ENCODE peak calls at places on chromosome X, in nine cellular contexts. Y, S, D, J, I, P, C, B and T are unnamed samples.
A peak's percentile ranks its signal among the peaks of the same experiment; 100 is the strongest.

GRCh38 chrX:154967603-154968002 is 54.9 kb downstream of the F8 start:
- DNase-seq in Y (no peak), S (peak; percentile 11), D (no peak), J (peak; percentile 5), I (no peak), P (peak; percentile 71), C (peak; percentile 35), B (peak; percentile 13), T (peak; percentile 51)

GRCh38 chrX:106932960-106933537 is 12.8 kb downstream of the CLDN2 start:
- DNase-seq in Y (no peak), S (no peak), D (no peak), J (peak; percentile 35), I (no peak), P (no peak), C (peak; percentile 42), B (peak; percentile 75), T (no peak)

GRCh38 chrX:68571292-68572256 is 72.7 kb downstream of the YIPF6 start:
- DNase-seq in Y (no peak), S (peak; percentile 84), D (no peak), J (peak; percentile 80), I (no peak), P (peak; percentile 86), C (peak; percentile 89), B (peak; percentile 84), T (peak; percentile 86)

GRCh38 chrX:153158319-153158718 is 20.8 kb upstream of the MAGEA1 start:
- DNase-seq in Y (no peak), S (no peak), D (no peak), J (no peak), I (no peak), P (no peak), C (no peak), B (no peak), T (no peak)

GRCh38 chrX:147602297-147602696 is 309.4 kb upstream of the FMR1 start:
- DNase-seq in Y (no peak), S (no peak), D (no peak), J (no peak), I (no peak), P (peak; percentile 8), C (no peak), B (no peak), T (peak; percentile 0)

GRCh38 chrX:50814701-50815476 is 895 bp upstream of the SHROOM4 start:
- DNase-seq in Y (no peak), S (peak; percentile 36), D (no peak), J (peak; percentile 31), I (no peak), P (peak; percentile 7), C (peak; percentile 44), B (peak; percentile 54), T (peak; percentile 46)

GRCh38 chrX:113048896-113049295 is 208.3 kb upstream of the AMOT start:
- DNase-seq in Y (no peak), S (no peak), D (no peak), J (no peak), I (no peak), P (no peak), C (no peak), B (no peak), T (peak; percentile 50)

GRCh38 chrX:81280148-81280547 is 78.2 kb downstream of the SH3BGRL start:
- DNase-seq in Y (no peak), S (no peak), D (no peak), J (no peak), I (no peak), P (no peak), C (peak; percentile 5), B (no peak), T (no peak)

GRCh38 chrX:141814213-141814857 is 23.8 kb upstream of the MAGEC3 start:
- DNase-seq in Y (no peak), S (no peak), D (no peak), J (no peak), I (no peak), P (peak; percentile 70), C (no peak), B (no peak), T (no peak)

GRCh38 chrX:11770320-11770719 is 12.3 kb downstream of the MSL3 start:
- DNase-seq in Y (peak; percentile 63), S (peak; percentile 31), D (no peak), J (peak; percentile 63), I (no peak), P (peak; percentile 59), C (peak; percentile 66), B (peak; percentile 70), T (peak; percentile 54)

GRCh38 chrX:10769696-10770619 is 149.6 kb upstream of the MID1 start:
- DNase-seq in Y (no peak), S (no peak), D (no peak), J (peak; percentile 61), I (no peak), P (no peak), C (peak; percentile 57), B (peak; percentile 15), T (no peak)

GRCh38 chrX:36583674-36584073 is 424.5 kb upstream of the FAM47C start:
- DNase-seq in Y (no peak), S (no peak), D (no peak), J (no peak), I (no peak), P (peak; percentile 4), C (no peak), B (no peak), T (peak; percentile 65)

GRCh38 chrX:74458738-74459137 is 37.4 kb downstream of the SLC16A2 start:
- DNase-seq in Y (no peak), S (peak; percentile 67), D (no peak), J (peak; percentile 77), I (no peak), P (peak; percentile 93), C (peak; percentile 77), B (peak; percentile 62), T (peak; percentile 58)

GRCh38 chrX:45322382-45322781 is 121.7 kb upstream of the DIPK2B start:
- DNase-seq in Y (peak; percentile 54), S (peak; percentile 74), D (no peak), J (peak; percentile 83), I (no peak), P (peak; percentile 92), C (peak; percentile 88), B (peak; percentile 83), T (peak; percentile 71)

GRCh38 chrX:9164535-9165425 is 130.9 kb upstream of the FAM9B start:
- DNase-seq in Y (no peak), S (peak; percentile 4), D (peak; percentile 34), J (no peak), I (no peak), P (peak; percentile 22), C (peak; percentile 29), B (peak; percentile 28), T (peak; percentile 36)

GRCh38 chrX:129957241-129958099 is 25.0 kb upstream of the BCORL1 start:
- DNase-seq in Y (peak; percentile 69), S (no peak), D (peak; percentile 70), J (peak; percentile 16), I (peak; percentile 11), P (peak; percentile 11), C (peak; percentile 33), B (peak; percentile 30), T (peak; percentile 14)

GRCh38 chrX:2638279-2638678 is 52.8 kb upstream of the CD99 start:
- DNase-seq in Y (no peak), S (no peak), D (no peak), J (no peak), I (no peak), P (no peak), C (no peak), B (no peak), T (no peak)

GRCh38 chrX:71053217-71053621 is 14.9 kb downstream of the SNX12 start:
- DNase-seq in Y (peak; percentile 85), S (no peak), D (no peak), J (no peak), I (no peak), P (no peak), C (no peak), B (no peak), T (peak; percentile 2)

GRCh38 chrX:12819231-12819630 is 28.0 kb downstream of the PRPS2 start:
- DNase-seq in Y (no peak), S (peak; percentile 59), D (no peak), J (no peak), I (no peak), P (no peak), C (no peak), B (no peak), T (peak; percentile 80)

GRCh38 chrX:2576793-2577192 is 76.0 kb upstream of the DHRSX start:
- DNase-seq in Y (no peak), S (peak; percentile 42), D (no peak), J (no peak), I (no peak), P (peak; percentile 55), C (peak; percentile 13), B (no peak), T (peak; percentile 17)

GRCh38 chrX:15475021-15475420 is 18.1 kb downstream of the PIR start:
- DNase-seq in Y (no peak), S (peak; percentile 99), D (no peak), J (no peak), I (no peak), P (peak; percentile 70), C (peak; percentile 67), B (peak; percentile 31), T (peak; percentile 88)
- H3K4me3 ChIP-seq in Y (no peak overlapping the region), S (no peak overlapping the region), D (no peak overlapping the region), J (no peak overlapping the region), I (no peak overlapping the region), P (peak overlapping the region; percentile 19), C (no peak overlapping the region), B (no peak overlapping the region), T (no peak overlapping the region)

GRCh38 chrX:99398578-99398977 is 1011.5 kb downstream of the PCDH19 start:
- DNase-seq in Y (no peak), S (no peak), D (no peak), J (no peak), I (no peak), P (no peak), C (no peak), B (no peak), T (no peak)

GRCh38 chrX:99397879-99398278 is 1012.2 kb downstream of the PCDH19 start:
- DNase-seq in Y (no peak), S (no peak), D (no peak), J (no peak), I (no peak), P (no peak), C (no peak), B (no peak), T (no peak)

GRCh38 chrX:99394450-99394849 is 1015.6 kb downstream of the PCDH19 start:
- DNase-seq in Y (no peak), S (no peak), D (no peak), J (no peak), I (no peak), P (no peak), C (no peak), B (no peak), T (no peak)
- TF ChIP-seq CTCF in Y (no peak), S (no peak), D (peak; percentile 38), J (no peak), I (no peak), P (no peak), C (no peak), B (no peak), T (no peak)

GRCh38 chrX:126165401-126165720 is 728 bp downstream of the DCAF12L2 start:
- DNase-seq in Y (no peak), S (no peak), D (peak; percentile 13), J (no peak), I (no peak), P (no peak), C (no peak), B (no peak), T (no peak)
- H3K4me3 ChIP-seq in Y (no peak overlapping the region), S (no peak overlapping the region), D (no peak overlapping the region), J (no peak overlapping the region), I (peak overlapping the region; percentile 19), P (no peak overlapping the region), C (no peak overlapping the region), B (no peak overlapping the region), T (no peak overlapping the region)

DNA sequence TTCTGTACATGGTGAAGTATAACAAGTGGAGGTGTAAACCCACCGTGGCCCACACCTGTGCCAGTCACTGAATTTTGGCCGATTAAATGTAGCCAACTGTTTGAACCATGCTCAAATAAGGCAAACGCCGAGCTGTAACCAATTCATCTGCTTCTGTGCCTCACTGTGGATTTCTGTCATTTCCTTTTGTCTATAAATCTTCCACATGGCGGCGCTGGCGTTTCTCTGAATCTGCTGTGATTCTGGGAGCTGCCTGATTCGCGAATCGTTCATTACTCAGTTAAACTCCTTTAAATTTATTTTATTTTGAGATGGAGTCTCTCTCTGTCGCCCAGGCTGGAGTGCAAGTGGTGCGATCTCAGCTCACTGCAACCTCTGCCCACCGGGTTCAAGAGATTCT is 19.2 kb downstream of the SUPT20HL2 start:
- DNase-seq in Y (no peak), S (no peak), D (no peak), J (no peak), I (no peak), P (peak; percentile 19), C (peak; percentile 7), B (peak; percentile 41), T (no peak)
- TF ChIP-seq CTCF in Y (peak; percentile 6), S (no peak), D (no peak), J (peak; percentile 29), I (peak; percentile 5), P (peak; percentile 29), C (peak; percentile 19), B (peak; percentile 40), T (peak; percentile 7)